ENCODE peak calls at places on chromosomes 11 and 22, in ten cellular contexts. One of them, this sample, is unnamed.

GRCh38 chr11:77053217-77054013 is 13.4 kb upstream of the CAPN5 start:
- DNase-seq in IMR-90: no peak
- DNase-seq in transverse colon: no peak
- DNase-seq in GM23338: no peak
- DNase-seq in choroid plexus epithelial cell: no peak
- DNase-seq in esophagus muscularis mucosa: no peak
- DNase-seq in naive thymus-derived CD4-positive, alpha-beta T cell: no peak
- DNase-seq in fibroblast of the aortic adventitia: no peak
- DNase-seq in spleen: no peak
- DNase-seq in CD4-positive, CD25-positive, alpha-beta regulatory T cell: no peak
- DNase-seq in this sample: no peak

GRCh38 chr11:44842219-44842618 is 108.5 kb downstream of the TP53I11 start:
- DNase-seq in IMR-90: peak; percentile 96
- DNase-seq in transverse colon: no peak
- DNase-seq in GM23338: no peak
- DNase-seq in choroid plexus epithelial cell: peak; percentile 78
- DNase-seq in esophagus muscularis mucosa: no peak
- DNase-seq in naive thymus-derived CD4-positive, alpha-beta T cell: no peak
- DNase-seq in fibroblast of the aortic adventitia: peak; percentile 85
- DNase-seq in spleen: no peak
- DNase-seq in CD4-positive, CD25-positive, alpha-beta regulatory T cell: no peak
- DNase-seq in this sample: no peak

GRCh38 chr11:108693852-108694251 is 29.0 kb downstream of the DDX10 start:
- DNase-seq in IMR-90: peak; percentile 63
- DNase-seq in transverse colon: no peak
- DNase-seq in GM23338: no peak
- DNase-seq in choroid plexus epithelial cell: peak; percentile 56
- DNase-seq in esophagus muscularis mucosa: no peak
- DNase-seq in naive thymus-derived CD4-positive, alpha-beta T cell: no peak
- DNase-seq in fibroblast of the aortic adventitia: peak; percentile 66
- DNase-seq in spleen: no peak
- DNase-seq in CD4-positive, CD25-positive, alpha-beta regulatory T cell: no peak
- DNase-seq in this sample: no peak

GRCh38 chr11:75654314-75654713 is 14.5 kb downstream of the MAP6 start:
- DNase-seq in IMR-90: peak; percentile 84
- DNase-seq in transverse colon: no peak
- DNase-seq in GM23338: no peak
- DNase-seq in choroid plexus epithelial cell: peak; percentile 19
- DNase-seq in esophagus muscularis mucosa: no peak
- DNase-seq in naive thymus-derived CD4-positive, alpha-beta T cell: no peak
- DNase-seq in fibroblast of the aortic adventitia: peak; percentile 45
- DNase-seq in spleen: no peak
- DNase-seq in CD4-positive, CD25-positive, alpha-beta regulatory T cell: no peak
- DNase-seq in this sample: no peak

GRCh38 chr11:104467414-104467813 is 303.5 kb upstream of the PDGFD start:
- DNase-seq in IMR-90: no peak
- DNase-seq in transverse colon: no peak
- DNase-seq in GM23338: no peak
- DNase-seq in choroid plexus epithelial cell: peak; percentile 26
- DNase-seq in esophagus muscularis mucosa: no peak
- DNase-seq in naive thymus-derived CD4-positive, alpha-beta T cell: no peak
- DNase-seq in fibroblast of the aortic adventitia: peak; percentile 70
- DNase-seq in spleen: no peak
- DNase-seq in CD4-positive, CD25-positive, alpha-beta regulatory T cell: no peak
- DNase-seq in this sample: no peak

GRCh38 chr11:59158206-59159068 is 13.5 kb upstream of the DTX4 start:
- DNase-seq in IMR-90: peak; percentile 75
- DNase-seq in transverse colon: peak; percentile 58
- DNase-seq in GM23338: peak; percentile 87
- DNase-seq in choroid plexus epithelial cell: peak; percentile 84
- DNase-seq in esophagus muscularis mucosa: no peak
- DNase-seq in naive thymus-derived CD4-positive, alpha-beta T cell: peak; percentile 56
- DNase-seq in fibroblast of the aortic adventitia: peak; percentile 82
- DNase-seq in spleen: no peak
- DNase-seq in CD4-positive, CD25-positive, alpha-beta regulatory T cell: peak; percentile 72
- DNase-seq in this sample: peak; percentile 71

GRCh38 chr11:2573240-2574042 is 126.4 kb downstream of the KCNQ1OT1 start:
- DNase-seq in IMR-90: no peak
- DNase-seq in transverse colon: no peak
- DNase-seq in GM23338: no peak
- DNase-seq in choroid plexus epithelial cell: no peak
- DNase-seq in esophagus muscularis mucosa: no peak
- DNase-seq in naive thymus-derived CD4-positive, alpha-beta T cell: no peak
- DNase-seq in fibroblast of the aortic adventitia: no peak
- DNase-seq in spleen: peak; percentile 56
- DNase-seq in CD4-positive, CD25-positive, alpha-beta regulatory T cell: no peak
- DNase-seq in this sample: no peak

GRCh38 chr22:38205261-38206128 is 3.7 kb downstream of the MAFF start:
- DNase-seq in IMR-90: peak; percentile 79
- DNase-seq in transverse colon: peak; percentile 66
- DNase-seq in GM23338: no peak
- DNase-seq in choroid plexus epithelial cell: peak; percentile 88
- DNase-seq in esophagus muscularis mucosa: peak; percentile 95
- DNase-seq in naive thymus-derived CD4-positive, alpha-beta T cell: no peak
- DNase-seq in fibroblast of the aortic adventitia: peak; percentile 94
- DNase-seq in spleen: no peak
- DNase-seq in CD4-positive, CD25-positive, alpha-beta regulatory T cell: no peak
- DNase-seq in this sample: no peak

GRCh38 chr22:46843691-46844297 is 81.3 kb downstream of the TBC1D22A start:
- DNase-seq in IMR-90: peak; percentile 45
- DNase-seq in transverse colon: no peak
- DNase-seq in GM23338: no peak
- DNase-seq in choroid plexus epithelial cell: no peak
- DNase-seq in esophagus muscularis mucosa: no peak
- DNase-seq in naive thymus-derived CD4-positive, alpha-beta T cell: no peak
- DNase-seq in fibroblast of the aortic adventitia: peak; percentile 23
- DNase-seq in spleen: no peak
- DNase-seq in CD4-positive, CD25-positive, alpha-beta regulatory T cell: no peak
- DNase-seq in this sample: no peak

GRCh38 chr11:72745925-72746550 is 6.2 kb downstream of the ARAP1 start:
- DNase-seq in IMR-90: no peak
- DNase-seq in transverse colon: no peak
- DNase-seq in GM23338: no peak
- DNase-seq in choroid plexus epithelial cell: no peak
- DNase-seq in esophagus muscularis mucosa: no peak
- DNase-seq in naive thymus-derived CD4-positive, alpha-beta T cell: no peak
- DNase-seq in fibroblast of the aortic adventitia: no peak
- DNase-seq in spleen: peak; percentile 67
- DNase-seq in CD4-positive, CD25-positive, alpha-beta regulatory T cell: no peak
- DNase-seq in this sample: no peak

GRCh38 chr11:72745511-72745910 is 6.7 kb downstream of the ARAP1 start:
- DNase-seq in IMR-90: no peak
- DNase-seq in transverse colon: no peak
- DNase-seq in GM23338: no peak
- DNase-seq in choroid plexus epithelial cell: no peak
- DNase-seq in esophagus muscularis mucosa: no peak
- DNase-seq in naive thymus-derived CD4-positive, alpha-beta T cell: no peak
- DNase-seq in fibroblast of the aortic adventitia: no peak
- DNase-seq in spleen: peak; percentile 69
- DNase-seq in CD4-positive, CD25-positive, alpha-beta regulatory T cell: no peak
- DNase-seq in this sample: no peak

GRCh38 chr11:72742522-72743320 is 9.5 kb downstream of the ARAP1 start:
- DNase-seq in IMR-90: no peak
- DNase-seq in transverse colon: no peak
- DNase-seq in GM23338: no peak
- DNase-seq in choroid plexus epithelial cell: no peak
- DNase-seq in esophagus muscularis mucosa: no peak
- DNase-seq in naive thymus-derived CD4-positive, alpha-beta T cell: no peak
- DNase-seq in fibroblast of the aortic adventitia: no peak
- DNase-seq in spleen: peak; percentile 68
- DNase-seq in CD4-positive, CD25-positive, alpha-beta regulatory T cell: no peak
- DNase-seq in this sample: no peak

GRCh38 chr11:72743321-72744221 is 8.6 kb downstream of the ARAP1 start:
- DNase-seq in IMR-90: no peak
- DNase-seq in transverse colon: no peak
- DNase-seq in GM23338: no peak
- DNase-seq in choroid plexus epithelial cell: no peak
- DNase-seq in esophagus muscularis mucosa: no peak
- DNase-seq in naive thymus-derived CD4-positive, alpha-beta T cell: no peak
- DNase-seq in fibroblast of the aortic adventitia: no peak
- DNase-seq in spleen: peak; percentile 83
- DNase-seq in CD4-positive, CD25-positive, alpha-beta regulatory T cell: no peak
- DNase-seq in this sample: no peak

DNA sequence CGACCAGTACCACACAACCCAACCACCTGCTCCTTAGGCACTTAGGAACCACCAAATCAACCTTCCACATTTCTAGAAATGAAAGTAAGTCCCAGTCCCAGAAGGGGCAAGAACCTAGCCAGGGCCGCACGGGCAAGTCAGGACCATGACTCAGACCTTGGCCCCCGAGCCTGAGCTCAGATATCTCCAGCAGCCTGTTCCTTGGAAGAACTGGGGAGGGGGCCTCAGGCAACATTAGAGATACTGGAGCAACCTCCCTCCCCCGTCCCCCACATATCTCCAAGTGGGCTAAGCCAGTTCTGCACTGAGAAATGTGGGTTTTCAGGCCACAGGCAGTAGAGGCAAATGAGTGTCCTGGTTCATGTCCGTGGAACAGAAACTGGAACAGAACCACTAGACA is 7.7 kb downstream of the ARAP1 start:
- DNase-seq in IMR-90: no peak
- DNase-seq in transverse colon: peak; percentile 6
- DNase-seq in GM23338: no peak
- DNase-seq in choroid plexus epithelial cell: no peak
- DNase-seq in esophagus muscularis mucosa: no peak
- DNase-seq in naive thymus-derived CD4-positive, alpha-beta T cell: no peak
- DNase-seq in fibroblast of the aortic adventitia: no peak
- DNase-seq in spleen: peak; percentile 74
- DNase-seq in CD4-positive, CD25-positive, alpha-beta regulatory T cell: no peak
- DNase-seq in this sample: no peak
- H3K4me3 ChIP-seq in IMR-90: no peak overlapping the region
- H3K4me3 ChIP-seq in transverse colon: no peak overlapping the region
- H3K4me3 ChIP-seq in GM23338: no peak overlapping the region
- H3K4me3 ChIP-seq in choroid plexus epithelial cell: no peak overlapping the region
- H3K4me3 ChIP-seq in esophagus muscularis mucosa: no peak overlapping the region
- H3K4me3 ChIP-seq in naive thymus-derived CD4-positive, alpha-beta T cell: no peak overlapping the region
- H3K4me3 ChIP-seq in fibroblast of the aortic adventitia: no peak overlapping the region
- H3K4me3 ChIP-seq in spleen: no peak overlapping the region
- H3K4me3 ChIP-seq in CD4-positive, CD25-positive, alpha-beta regulatory T cell: no peak overlapping the region
- H3K4me3 ChIP-seq in this sample: no peak overlapping the region

DNA sequence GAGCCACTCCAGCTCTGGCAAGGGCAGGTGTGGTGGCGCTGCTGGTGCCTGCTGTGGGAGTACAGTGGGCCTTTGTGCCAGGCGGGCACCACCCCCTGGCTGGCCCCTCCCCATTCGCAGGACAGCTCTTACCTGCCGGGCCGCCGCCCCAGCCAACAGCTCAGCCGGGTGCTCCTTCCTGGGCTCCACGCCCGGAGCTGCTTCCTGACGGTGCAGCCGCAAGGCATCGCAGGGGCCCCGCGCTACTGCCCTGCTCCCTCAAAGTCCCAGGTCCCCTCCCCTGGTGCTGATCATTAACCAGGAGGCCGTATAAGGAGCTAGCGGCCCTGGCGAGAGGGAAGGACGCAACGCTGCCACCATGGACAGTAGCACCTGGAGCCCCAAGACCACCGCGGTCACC is at the start of gene SLC5A1:
- DNase-seq in IMR-90: no peak
- DNase-seq in transverse colon: peak; percentile 91
- DNase-seq in GM23338: peak; percentile 33
- DNase-seq in choroid plexus epithelial cell: no peak
- DNase-seq in esophagus muscularis mucosa: no peak
- DNase-seq in naive thymus-derived CD4-positive, alpha-beta T cell: no peak
- DNase-seq in fibroblast of the aortic adventitia: no peak
- DNase-seq in spleen: no peak
- DNase-seq in CD4-positive, CD25-positive, alpha-beta regulatory T cell: no peak
- DNase-seq in this sample: no peak
- H3K4me3 ChIP-seq in IMR-90: no peak within 1 kb of the TSS
- H3K4me3 ChIP-seq in transverse colon: peak within 1 kb of the TSS; percentile 49
- H3K4me3 ChIP-seq in GM23338: no peak within 1 kb of the TSS
- H3K4me3 ChIP-seq in choroid plexus epithelial cell: no peak within 1 kb of the TSS
- H3K4me3 ChIP-seq in esophagus muscularis mucosa: no peak within 1 kb of the TSS
- H3K4me3 ChIP-seq in naive thymus-derived CD4-positive, alpha-beta T cell: no peak within 1 kb of the TSS
- H3K4me3 ChIP-seq in fibroblast of the aortic adventitia: no peak within 1 kb of the TSS
- H3K4me3 ChIP-seq in spleen: no peak within 1 kb of the TSS
- H3K4me3 ChIP-seq in CD4-positive, CD25-positive, alpha-beta regulatory T cell: no peak within 1 kb of the TSS
- H3K4me3 ChIP-seq in this sample: no peak within 1 kb of the TSS

GRCh38 chr22:35649026-35649553 is 844 bp downstream of the APOL6 start:
- DNase-seq in IMR-90: no peak
- DNase-seq in transverse colon: no peak
- DNase-seq in GM23338: no peak
- DNase-seq in choroid plexus epithelial cell: no peak
- DNase-seq in esophagus muscularis mucosa: no peak
- DNase-seq in naive thymus-derived CD4-positive, alpha-beta T cell: no peak
- DNase-seq in fibroblast of the aortic adventitia: no peak
- DNase-seq in spleen: no peak
- DNase-seq in CD4-positive, CD25-positive, alpha-beta regulatory T cell: no peak
- DNase-seq in this sample: no peak
- H3K4me3 ChIP-seq in IMR-90: peak overlapping the region; percentile 73
- H3K4me3 ChIP-seq in transverse colon: peak overlapping the region; percentile 68
- H3K4me3 ChIP-seq in GM23338: no peak overlapping the region
- H3K4me3 ChIP-seq in choroid plexus epithelial cell: peak overlapping the region; percentile 80
- H3K4me3 ChIP-seq in esophagus muscularis mucosa: peak overlapping the region; percentile 55
- H3K4me3 ChIP-seq in naive thymus-derived CD4-positive, alpha-beta T cell: peak overlapping the region; percentile 93
- H3K4me3 ChIP-seq in fibroblast of the aortic adventitia: peak overlapping the region; percentile 79
- H3K4me3 ChIP-seq in spleen: peak overlapping the region; percentile 60
- H3K4me3 ChIP-seq in CD4-positive, CD25-positive, alpha-beta regulatory T cell: peak overlapping the region; percentile 98
- H3K4me3 ChIP-seq in this sample: no peak overlapping the region

DNA sequence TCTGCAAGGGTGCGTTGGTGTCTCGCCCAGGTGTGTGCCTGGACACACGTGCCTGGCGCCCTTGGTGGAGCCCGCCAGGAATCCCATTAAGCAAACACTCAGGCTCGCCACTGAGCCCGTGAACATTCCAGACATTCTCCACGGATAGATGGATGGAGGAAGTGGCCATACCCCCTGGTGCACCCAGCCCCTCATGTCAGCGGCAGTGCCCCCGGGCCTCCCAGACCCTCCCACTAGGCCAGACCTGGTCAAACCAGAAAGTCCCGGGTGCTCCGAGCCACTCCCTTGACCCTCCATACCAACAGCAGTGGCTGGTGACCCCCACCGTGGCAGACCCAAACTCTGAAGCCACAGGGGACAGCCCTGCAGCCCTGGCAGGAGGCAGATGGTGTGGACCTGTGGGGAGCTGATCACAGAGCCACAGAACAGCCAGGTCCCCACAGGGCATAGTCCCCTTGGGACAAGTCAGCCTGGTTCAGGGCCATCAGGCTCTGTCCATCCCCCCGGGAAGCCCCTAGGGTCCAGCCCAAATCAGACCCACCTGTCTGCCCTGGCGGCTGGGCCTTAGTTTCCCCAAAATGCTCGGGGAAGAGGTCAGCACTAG is 1.9 kb downstream of the EPS8L2 start:
- DNase-seq in IMR-90: no peak
- DNase-seq in transverse colon: no peak
- DNase-seq in GM23338: no peak
- DNase-seq in choroid plexus epithelial cell: peak; percentile 32
- DNase-seq in esophagus muscularis mucosa: no peak
- DNase-seq in naive thymus-derived CD4-positive, alpha-beta T cell: no peak
- DNase-seq in fibroblast of the aortic adventitia: no peak
- DNase-seq in spleen: no peak
- DNase-seq in CD4-positive, CD25-positive, alpha-beta regulatory T cell: no peak
- DNase-seq in this sample: no peak
- H3K4me3 ChIP-seq in IMR-90: no peak overlapping the region
- H3K4me3 ChIP-seq in transverse colon: peak overlapping the region; percentile 62
- H3K4me3 ChIP-seq in GM23338: peak overlapping the region; percentile 65
- H3K4me3 ChIP-seq in choroid plexus epithelial cell: no peak overlapping the region
- H3K4me3 ChIP-seq in esophagus muscularis mucosa: no peak overlapping the region
- H3K4me3 ChIP-seq in naive thymus-derived CD4-positive, alpha-beta T cell: no peak overlapping the region
- H3K4me3 ChIP-seq in fibroblast of the aortic adventitia: no peak overlapping the region
- H3K4me3 ChIP-seq in spleen: no peak overlapping the region
- H3K4me3 ChIP-seq in CD4-positive, CD25-positive, alpha-beta regulatory T cell: no peak overlapping the region
- H3K4me3 ChIP-seq in this sample: no peak overlapping the region